ENCODE peak calls at places on chromosomes 12 and 14, in eight cellular contexts. V, T, U, S, X, D, P and E are unnamed samples.

GRCh38 chr14:91964724-91965123 is 17.2 kb upstream of the FBLN5 start:
- DNase-seq in X (no peak), V (no peak), U (no peak), S (no peak), P (no peak), D (no peak), T (no peak), E (no peak)

GRCh38 chr12:103401421-103401820 is 94.3 kb downstream of the C12orf42 start:
- DNase-seq in S (no peak), X (no peak), P (no peak), U (no peak), D (no peak), T (no peak), V (no peak), E (no peak)

GRCh38 chr14:77559381-77559780 is 57.1 kb downstream of the SPTLC2 start:
- DNase-seq in U (no peak), X (no peak), S (no peak), T (no peak), V (no peak), P (no peak), D (no peak), E (no peak)

GRCh38 chr12:83121886-83122622 is 435.3 kb downstream of the TMTC2 start:
- DNase-seq in X (no peak), V (no peak), D (no peak), T (no peak), S (no peak), P (no peak), U (no peak), E (peak)

GRCh38 chr12:128801879-128802391 is 21.8 kb downstream of the SLC15A4 start:
- DNase-seq in U (no peak), V (no peak), P (no peak), T (no peak), S (no peak), D (no peak), X (no peak), E (no peak)

GRCh38 chr12:119229837-119230236 is 51.1 kb downstream of the HSPB8 start:
- DNase-seq in D (no peak), V (no peak), P (no peak), S (no peak), X (no peak), T (no peak), U (peak), E (peak)

GRCh38 chr12:93591137-93591868 is 18.8 kb downstream of the SOCS2 start:
- DNase-seq in X (peak), V (no peak), U (no peak), D (no peak), S (no peak), P (no peak), T (no peak), E (peak)

GRCh38 chr12:108815875-108816594 is 41.3 kb downstream of the SSH1 start:
- DNase-seq in U (no peak), T (no peak), X (no peak), P (no peak), D (no peak), S (no peak), V (no peak), E (no peak)

GRCh38 chr12:122473543-122474323 is 27.0 kb downstream of the ZCCHC8 start:
- DNase-seq in T (no peak), U (no peak), V (no peak), X (no peak), D (peak), P (no peak), S (no peak), E (no peak)

GRCh38 chr12:74889563-74890236 is 319.9 kb downstream of the KCNC2 start:
- DNase-seq in U (no peak), P (no peak), V (no peak), S (no peak), D (no peak), X (no peak), T (no peak), E (no peak)

GRCh38 chr14:22547309-22547947 is 41.6 kb downstream of the DAD1 start:
- DNase-seq in S (no peak), T (no peak), X (no peak), P (no peak), V (no peak), U (no peak), D (no peak), E (no peak)